ENCODE peak calls at places on chromosome 15, in five cellular contexts. F, J, S, N and M are unnamed samples.
A peak's percentile ranks its signal among the peaks of the same experiment; 100 is the strongest.

GRCh38 chr15:46461416-46461815 is 826.6 kb downstream of the SQOR start:
- DNase-seq in J (peak; percentile 6), F (no peak), S (no peak), N (no peak), M (no peak)

GRCh38 chr15:67082007-67082536 is 16.7 kb downstream of the SMAD3 start:
- DNase-seq in S (no peak), J (no peak), F (no peak), N (no peak), M (peak; percentile 48)

GRCh38 chr15:74173545-74174215 is at the start of gene ISLR:
- DNase-seq in J (peak; percentile 91), F (no peak), S (no peak), N (no peak), M (no peak)

GRCh38 chr15:90184786-90185704 is 16.1 kb upstream of the SEMA4B start:
- DNase-seq in S (peak; percentile 91), F (no peak), N (peak; percentile 89), J (peak; percentile 43), M (peak; percentile 65)

GRCh38 chr15:89307046-89307587 is 27.5 kb downstream of the POLG start:
- DNase-seq in S (no peak), F (no peak), N (no peak), J (peak; percentile 26), M (peak; percentile 47)

GRCh38 chr15:69862540-69862939 is 235.2 kb downstream of the TLE3 start:
- DNase-seq in N (no peak), F (no peak), J (peak; percentile 40), S (no peak), M (peak; percentile 11)

GRCh38 chr15:67840747-67841634 is 1.1 kb upstream of the RNU6-1 start:
- DNase-seq in S (peak; percentile 52), J (peak; percentile 53), N (no peak), F (no peak), M (peak; percentile 32)

GRCh38 chr15:39127151-39127815 is 453.6 kb upstream of the THBS1 start:
- DNase-seq in F (no peak), S (peak; percentile 38), J (peak; percentile 74), N (no peak), M (peak; percentile 47)

GRCh38 chr15:31049682-31050606 is 51.6 kb downstream of the TRPM1 start:
- DNase-seq in F (no peak), N (no peak), S (no peak), J (no peak), M (no peak)

GRCh38 chr15:70493787-70494514 is 269.4 kb downstream of the UACA start:
- DNase-seq in J (no peak), F (no peak), S (peak; percentile 87), N (no peak), M (no peak)

GRCh38 chr15:99390667-99391066 is 139.4 kb downstream of the LRRC28 start:
- DNase-seq in F (no peak), N (no peak), S (no peak), J (no peak), M (peak; percentile 8)

GRCh38 chr15:101827257-101827656 is 15.3 kb downstream of the OR4F15 start:
- DNase-seq in J (no peak), N (no peak), S (no peak), F (no peak), M (no peak)

GRCh38 chr15:99928429-99928981 is 195.3 kb upstream of the LYSMD4 start:
- DNase-seq in N (peak; percentile 91), J (peak; percentile 88), S (peak; percentile 79), F (peak; percentile 42), M (peak; percentile 61)

GRCh38 chr15:38826880-38827279 is 262.3 kb upstream of the RASGRP1 start:
- DNase-seq in N (no peak), F (no peak), J (no peak), S (no peak), M (no peak)

GRCh38 chr15:89364341-89364740 is 29.7 kb upstream of the POLG start:
- DNase-seq in N (no peak), F (no peak), S (no peak), J (no peak), M (no peak)

GRCh38 chr15:81322708-81323253 is 1.2 kb downstream of the STARD5 start:
- DNase-seq in J (no peak), F (no peak), S (no peak), N (no peak), M (no peak)

GRCh38 chr15:25541228-25541627 is 102.4 kb upstream of the UBE3A start:
- DNase-seq in J (no peak), N (no peak), S (no peak), F (no peak), M (no peak)
- H3K27ac ChIP-seq in J (no peak overlapping the region), N (no peak overlapping the region), S (no peak overlapping the region), F (no peak overlapping the region), M (no peak overlapping the region)

DNA sequence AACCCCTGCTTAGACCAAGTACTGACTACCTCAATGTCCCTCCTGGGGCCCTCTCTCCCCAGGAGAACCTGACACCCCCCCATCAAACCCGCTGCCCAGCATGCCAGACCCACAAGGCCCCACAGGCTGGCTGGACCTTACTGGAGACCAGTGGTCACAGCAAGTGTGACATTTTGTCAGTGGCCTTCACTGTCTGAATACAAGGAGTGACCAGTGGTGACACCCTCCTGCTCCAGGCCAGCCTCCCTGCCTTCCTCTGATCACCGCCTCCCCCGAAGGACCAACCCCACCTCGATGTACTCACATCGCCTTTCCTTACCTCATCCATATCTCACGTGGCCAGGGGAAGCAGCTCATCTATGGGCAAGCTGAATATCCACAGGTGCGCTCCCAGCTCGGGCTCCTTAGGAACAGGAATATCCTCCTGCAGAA is 62.1 kb upstream of the HERC1 start:
- DNase-seq in S (no peak), F (no peak), N (no peak), J (no peak), M (no peak)
- H3K4me1 ChIP-seq in S (peaks cover 14% of the 10 kb centered on the region), F (peaks cover 32% of the 10 kb centered on the region), N (peaks cover 34% of the 10 kb centered on the region), J (peaks cover 7% of the 10 kb centered on the region), M (peaks cover 9% of the 10 kb centered on the region)

GRCh38 chr15:85800460-85801123 is 5.9 kb upstream of the KLHL25 start:
- DNase-seq in N (peak; percentile 77), J (peak; percentile 30), S (peak; percentile 87), F (peak; percentile 78), M (peak; percentile 93)
- H3K27ac ChIP-seq in N (no peak overlapping the region), J (no peak overlapping the region), S (peak overlapping the region; percentile 47), F (no peak overlapping the region), M (no peak overlapping the region)

GRCh38 chr15:77001351-77001750 is 6.4 kb downstream of the PSTPIP1 start:
- DNase-seq in F (no peak), S (no peak), J (no peak), N (peak; percentile 29), M (no peak)
- H3K4me1 ChIP-seq in F (no peaks in the 10 kb centered on the region), S (peaks cover 7% of the 10 kb centered on the region), J (no peaks in the 10 kb centered on the region), N (peaks cover 3% of the 10 kb centered on the region), M (peaks cover 5% of the 10 kb centered on the region)

GRCh38 chr15:60362318-60363023 is 35.3 kb downstream of the ANXA2 start:
- DNase-seq in S (peak; percentile 86), N (no peak), F (no peak), J (peak; percentile 53), M (peak; percentile 83)

GRCh38 chr15:60363024-60363674 is 34.6 kb downstream of the ANXA2 start:
- DNase-seq in N (no peak), S (peak; percentile 52), J (no peak), F (no peak), M (no peak)

GRCh38 chr15:60363903-60364302 is 33.9 kb downstream of the ANXA2 start:
- DNase-seq in F (no peak), J (no peak), S (no peak), N (no peak), M (no peak)

GRCh38 chr15:60369696-60370095 is 28.1 kb downstream of the ANXA2 start:
- DNase-seq in J (no peak), F (no peak), S (peak; percentile 31), N (no peak), M (no peak)

DNA sequence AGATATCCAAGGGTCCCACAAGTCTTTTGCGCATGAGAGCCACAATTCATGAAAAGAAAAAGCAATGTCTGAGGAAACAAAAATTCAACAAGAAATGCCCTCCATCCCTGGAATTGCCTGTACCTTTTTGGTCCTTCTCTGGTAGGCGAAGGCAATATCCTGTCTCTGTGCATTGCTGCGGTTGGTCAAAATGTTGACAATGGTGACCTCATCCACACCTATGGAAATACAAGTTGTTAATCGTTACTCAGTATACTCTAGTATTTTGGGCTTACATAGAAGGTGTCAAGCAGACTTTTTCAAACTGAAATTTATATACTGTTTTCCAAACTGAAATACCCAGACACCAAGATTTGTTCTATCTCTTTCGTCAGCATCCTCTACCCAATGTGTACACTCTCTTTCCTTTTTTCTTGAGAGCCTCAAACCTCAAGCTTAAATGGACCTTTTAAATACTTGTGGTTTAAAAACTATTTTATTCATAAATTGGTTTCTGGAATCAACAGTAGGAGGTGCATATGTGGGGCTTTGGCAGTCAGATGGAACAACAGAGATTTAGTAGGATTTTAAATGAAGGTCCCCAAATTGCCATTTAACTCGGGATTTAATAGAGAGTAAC is 33.4 kb downstream of the ANXA2 start:
- DNase-seq in S (peak; percentile 45), N (no peak), J (no peak), F (no peak), M (no peak)
- H3K27ac ChIP-seq in S (peak overlapping the region; percentile 86), N (no peak overlapping the region), J (peak overlapping the region; percentile 61), F (peak overlapping the region; percentile 16), M (peak overlapping the region; percentile 95)

GRCh38 chr15:60821462-60822061 is 342.6 kb upstream of the ICE2 start:
- DNase-seq in N (no peak), J (no peak), S (no peak), F (no peak), M (no peak)
- H3K4me1 ChIP-seq in N (no peaks in the 10 kb centered on the region), J (no peaks in the 10 kb centered on the region), S (no peaks in the 10 kb centered on the region), F (no peaks in the 10 kb centered on the region), M (no peaks in the 10 kb centered on the region)

GRCh38 chr15:41926184-41927056 is 32.6 kb upstream of the SPTBN5 start:
- DNase-seq in J (no peak), S (no peak), N (no peak), F (no peak), M (peak; percentile 67)

GRCh38 chr15:41930221-41930866 is 36.5 kb upstream of the SPTBN5 start:
- DNase-seq in S (peak; percentile 92), F (peak; percentile 31), N (peak; percentile 63), J (peak; percentile 94), M (peak; percentile 98)

GRCh38 chr15:41927516-41927915 is 33.7 kb upstream of the SPTBN5 start:
- DNase-seq in J (no peak), S (no peak), N (peak; percentile 1), F (no peak), M (no peak)

GRCh38 chr15:41928637-41929620 is 35.1 kb upstream of the SPTBN5 start:
- DNase-seq in J (no peak), S (peak; percentile 56), F (no peak), N (peak; percentile 73), M (peak; percentile 65)

GRCh38 chr15:41928100-41928499 is 34.2 kb upstream of the SPTBN5 start:
- DNase-seq in S (peak; percentile 83), F (no peak), N (peak; percentile 30), J (no peak), M (peak; percentile 86)
- H3K27ac ChIP-seq in S (peak overlapping the region; percentile 78), F (no peak overlapping the region), N (peak overlapping the region; percentile 65), J (no peak overlapping the region), M (peak overlapping the region; percentile 97)

DNA sequence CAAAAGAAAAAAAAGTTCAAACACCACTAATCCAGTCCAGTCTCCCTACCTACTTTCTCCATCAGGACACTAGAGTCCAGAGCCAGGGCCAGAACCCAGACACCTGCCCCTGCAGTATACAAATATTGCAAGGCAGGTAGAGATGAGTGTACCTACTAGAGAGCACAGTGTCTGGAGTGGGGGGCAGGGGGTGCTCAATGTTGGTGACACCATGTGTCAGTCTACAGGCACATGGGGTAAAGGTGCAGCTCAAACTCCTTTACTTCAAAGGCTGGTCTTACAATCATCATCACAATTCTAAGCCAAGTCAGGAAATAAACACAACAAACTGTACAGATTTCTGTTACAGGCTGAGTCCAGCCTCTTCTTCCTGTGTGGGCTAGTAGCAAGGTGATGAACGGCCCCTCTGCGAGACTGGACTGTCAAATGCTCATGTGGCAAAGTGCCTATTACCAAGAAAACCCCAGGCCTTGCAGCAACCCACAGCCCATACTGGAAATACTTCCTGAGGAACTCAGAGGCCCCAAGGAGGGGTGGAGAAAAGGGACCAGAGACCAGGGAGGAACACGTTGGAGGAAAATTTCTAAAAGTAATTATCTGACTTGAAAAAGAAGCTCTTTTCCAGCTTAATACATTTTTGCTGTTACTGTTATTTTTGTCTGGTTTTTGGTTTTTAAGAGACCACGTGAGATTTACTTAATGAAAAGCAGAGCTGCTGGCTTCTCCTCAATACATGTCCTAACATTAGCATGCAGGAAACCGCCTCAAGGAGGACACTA is 29.7 kb downstream of the TBC1D2B start:
- DNase-seq in J (peak; percentile 81), F (no peak), S (no peak), N (no peak), M (no peak)
- H3K4me1 ChIP-seq in J (no peaks in the 10 kb centered on the region), F (peaks cover 8% of the 10 kb centered on the region), S (peaks cover 12% of the 10 kb centered on the region), N (peaks cover 87% of the 10 kb centered on the region), M (peaks cover 7% of the 10 kb centered on the region)